ENCODE peak calls at places on chromosome 7, in ten cellular contexts. N, X, F, J, Y, E, V, D, H and G are unnamed samples.

GRCh38 chr7:130971297-130971696 is 237.3 kb upstream of the KLF14 start:
- DNase-seq in X (no peak), E (no peak), J (no peak), F (no peak), N (no peak), H (no peak), Y (no peak), D (no peak), V (peak), G (no peak)

GRCh38 chr7:30845426-30846135 is 66.1 kb upstream of the AQP1 start:
- DNase-seq in X (peak), D (no peak), H (peak), V (no peak), Y (no peak), J (no peak), N (no peak), F (no peak), E (no peak), G (no peak)

GRCh38 chr7:20742913-20743312 is 43.8 kb downstream of the SP8 start:
- DNase-seq in E (no peak), H (no peak), X (no peak), F (no peak), D (no peak), V (no peak), J (no peak), Y (no peak), N (no peak), G (no peak)

GRCh38 chr7:112452102-112452888 is 2.0 kb downstream of the IFRD1 start:
- DNase-seq in V (no peak), J (peak), X (peak), Y (no peak), E (no peak), D (no peak), F (no peak), N (no peak), H (peak), G (no peak)

GRCh38 chr7:42457663-42458062 is 220.7 kb upstream of the GLI3 start:
- DNase-seq in H (no peak), J (no peak), E (no peak), F (no peak), D (no peak), X (no peak), V (no peak), Y (no peak), N (no peak), G (no peak)

GRCh38 chr7:116653204-116653603 is 18.8 kb upstream of the MET start:
- DNase-seq in Y (no peak), E (no peak), F (no peak), J (no peak), H (peak), V (no peak), D (no peak), N (no peak), X (no peak), G (no peak)

GRCh38 chr7:49866076-49866735 is 92.8 kb downstream of the VWC2 start:
- DNase-seq in V (no peak), J (no peak), X (no peak), N (no peak), D (no peak), Y (no peak), F (no peak), H (no peak), E (no peak), G (no peak)

GRCh38 chr7:8274589-8274988 is 12.6 kb upstream of the ICA1 start:
- DNase-seq in N (no peak), F (no peak), Y (no peak), D (no peak), V (no peak), X (no peak), E (no peak), H (peak), J (no peak), G (no peak)

GRCh38 chr7:94289071-94289470 is 105.6 kb upstream of the COL1A2 start:
- DNase-seq in F (peak), D (peak), N (peak), Y (peak), E (peak), H (peak), X (peak), J (peak), V (peak), G (peak)

GRCh38 chr7:1893451-1893850 is 223.4 kb downstream of the ELFN1 start:
- DNase-seq in E (no peak), H (no peak), D (no peak), X (no peak), F (no peak), N (no peak), V (no peak), Y (no peak), J (no peak), G (no peak)

GRCh38 chr7:271266-272107 is 18.5 kb upstream of the FOXL3 start:
- DNase-seq in N (no peak), V (no peak), D (no peak), H (no peak), X (no peak), E (no peak), Y (no peak), J (no peak), F (no peak), G (no peak)

GRCh38 chr7:90261441-90261840 is 16.5 kb downstream of the CFAP69 start:
- DNase-seq in J (no peak), H (no peak), E (no peak), D (no peak), Y (no peak), N (no peak), F (no peak), X (no peak), V (no peak), G (no peak)

GRCh38 chr7:112707655-112708054 is 82.5 kb downstream of the TMEM168 start:
- DNase-seq in J (no peak), N (no peak), Y (peak), F (no peak), D (no peak), X (no peak), V (no peak), H (no peak), E (no peak), G (no peak)

GRCh38 chr7:151936207-151936606 is 20.0 kb upstream of the GALNTL5 start:
- DNase-seq in X (peak), E (no peak), V (no peak), N (no peak), H (no peak), D (no peak), J (no peak), F (no peak), Y (no peak), G (no peak)

GRCh38 chr7:22427122-22427503 is 70.2 kb upstream of the RAPGEF5 start:
- DNase-seq in E (no peak), N (no peak), F (no peak), J (no peak), H (no peak), D (no peak), V (no peak), X (no peak), Y (no peak), G (no peak)

GRCh38 chr7:40356312-40356711 is 221.5 kb downstream of the SUGCT start:
- DNase-seq in J (no peak), Y (no peak), F (no peak), V (no peak), N (no peak), E (no peak), H (peak), X (no peak), D (no peak), G (no peak)

GRCh38 chr7:92835851-92836488 is 403 bp downstream of the CDK6 start:
- DNase-seq in X (no peak), E (no peak), H (peak), V (peak), J (peak), F (no peak), N (no peak), Y (no peak), D (no peak), G (no peak)

GRCh38 chr7:102028206-102028826 is 210.9 kb downstream of the CUX1 start:
- DNase-seq in H (no peak), E (no peak), F (no peak), D (no peak), X (no peak), Y (no peak), N (no peak), J (no peak), V (peak), G (no peak)

GRCh38 chr7:30453016-30453415 is 25.6 kb downstream of the NOD1 start:
- DNase-seq in X (no peak), V (no peak), F (no peak), N (no peak), H (no peak), D (no peak), J (no peak), E (no peak), Y (no peak), G (no peak)

GRCh38 chr7:15603124-15603523 is 41.3 kb upstream of the AGMO start:
- DNase-seq in E (no peak), N (no peak), J (no peak), V (no peak), H (peak), D (no peak), X (no peak), Y (no peak), F (no peak), G (no peak)

GRCh38 chr7:84916161-84916560 is 270.7 kb downstream of the SEMA3D start:
- DNase-seq in H (no peak), X (no peak), J (no peak), F (no peak), D (no peak), E (no peak), N (no peak), V (no peak), Y (no peak), G (no peak)

GRCh38 chr7:100859856-100860255 is 7.3 kb upstream of the TRIP6 start:
- DNase-seq in J (no peak), Y (no peak), F (no peak), H (no peak), E (no peak), X (no peak), D (no peak), V (no peak), N (no peak), G (no peak)

GRCh38 chr7:45657890-45658715 is 83.9 kb downstream of the ADCY1 start:
- DNase-seq in Y (no peak), E (no peak), F (no peak), X (no peak), V (no peak), D (no peak), H (no peak), J (no peak), N (no peak), G (no peak)

GRCh38 chr7:144568234-144568633 is 164.7 kb upstream of the NOBOX start:
- DNase-seq in F (no peak), H (no peak), N (no peak), V (no peak), E (no peak), D (no peak), J (no peak), X (no peak), Y (no peak), G (no peak)